ENCODE peak calls at places on chromosome 9, in ten cellular contexts. One of them, this sample, is unnamed.

GRCh38 chr9:76180541-76180940 is 213.7 kb downstream of the RFK start:
- DNase-seq in CD4-positive, alpha-beta T cell: no peak
- DNase-seq in natural killer cell: no peak
- DNase-seq in astrocyte of the spinal cord: peak; percentile 71
- DNase-seq in GM13976: no peak
- DNase-seq in progenitor cell of endocrine pancreas: no peak
- DNase-seq in endothelial cell: no peak
- DNase-seq in heart right ventricle: no peak
- DNase-seq in neural crest cell: no peak
- DNase-seq in ovary: no peak
- DNase-seq in this sample: no peak

GRCh38 chr9:122134822-122135528 is 24.6 kb downstream of the NDUFA8 start:
- DNase-seq in heart right ventricle: no peak
- DNase-seq in CD4-positive, alpha-beta T cell: no peak
- DNase-seq in ovary: no peak
- DNase-seq in progenitor cell of endocrine pancreas: no peak
- DNase-seq in neural crest cell: no peak
- DNase-seq in astrocyte of the spinal cord: peak; percentile 7
- DNase-seq in natural killer cell: no peak
- DNase-seq in GM13976: no peak
- DNase-seq in endothelial cell: no peak
- DNase-seq in this sample: no peak

GRCh38 chr9:85523202-85523601 is 218.6 kb downstream of the AGTPBP1 start:
- DNase-seq in endothelial cell: no peak
- DNase-seq in heart right ventricle: no peak
- DNase-seq in natural killer cell: no peak
- DNase-seq in ovary: no peak
- DNase-seq in astrocyte of the spinal cord: no peak
- DNase-seq in GM13976: no peak
- DNase-seq in neural crest cell: no peak
- DNase-seq in CD4-positive, alpha-beta T cell: no peak
- DNase-seq in progenitor cell of endocrine pancreas: no peak
- DNase-seq in this sample: no peak

GRCh38 chr9:134551657-134552348 is 89.8 kb upstream of the COL5A1 start:
- DNase-seq in neural crest cell: no peak
- DNase-seq in CD4-positive, alpha-beta T cell: no peak
- DNase-seq in heart right ventricle: no peak
- DNase-seq in GM13976: no peak
- DNase-seq in natural killer cell: no peak
- DNase-seq in endothelial cell: no peak
- DNase-seq in astrocyte of the spinal cord: peak; percentile 97
- DNase-seq in ovary: no peak
- DNase-seq in progenitor cell of endocrine pancreas: no peak
- DNase-seq in this sample: no peak

GRCh38 chr9:84597131-84597530 is 72.4 kb upstream of the NTRK2 start:
- DNase-seq in neural crest cell: no peak
- DNase-seq in endothelial cell: no peak
- DNase-seq in progenitor cell of endocrine pancreas: no peak
- DNase-seq in CD4-positive, alpha-beta T cell: no peak
- DNase-seq in astrocyte of the spinal cord: no peak
- DNase-seq in natural killer cell: no peak
- DNase-seq in ovary: no peak
- DNase-seq in heart right ventricle: no peak
- DNase-seq in GM13976: peak; percentile 35
- DNase-seq in this sample: no peak

GRCh38 chr9:31140316-31140715 is 1244.1 kb upstream of the ACO1 start:
- DNase-seq in progenitor cell of endocrine pancreas: no peak
- DNase-seq in CD4-positive, alpha-beta T cell: no peak
- DNase-seq in natural killer cell: no peak
- DNase-seq in neural crest cell: no peak
- DNase-seq in heart right ventricle: no peak
- DNase-seq in ovary: no peak
- DNase-seq in GM13976: no peak
- DNase-seq in astrocyte of the spinal cord: peak; percentile 70
- DNase-seq in endothelial cell: no peak
- DNase-seq in this sample: no peak

GRCh38 chr9:36250079-36250478 is 8.2 kb downstream of the GNE start:
- DNase-seq in natural killer cell: no peak
- DNase-seq in ovary: no peak
- DNase-seq in astrocyte of the spinal cord: no peak
- DNase-seq in endothelial cell: no peak
- DNase-seq in heart right ventricle: no peak
- DNase-seq in GM13976: no peak
- DNase-seq in CD4-positive, alpha-beta T cell: no peak
- DNase-seq in neural crest cell: no peak
- DNase-seq in progenitor cell of endocrine pancreas: no peak
- DNase-seq in this sample: no peak

GRCh38 chr9:133125706-133126696 is 5.0 kb upstream of the RALGDS start:
- DNase-seq in astrocyte of the spinal cord: peak; percentile 67
- DNase-seq in natural killer cell: no peak
- DNase-seq in heart right ventricle: peak; percentile 47
- DNase-seq in CD4-positive, alpha-beta T cell: no peak
- DNase-seq in GM13976: peak; percentile 84
- DNase-seq in endothelial cell: no peak
- DNase-seq in ovary: peak; percentile 60
- DNase-seq in neural crest cell: no peak
- DNase-seq in progenitor cell of endocrine pancreas: no peak
- DNase-seq in this sample: no peak

GRCh38 chr9:95494022-95494415 is 22.8 kb downstream of the PTCH1 start:
- DNase-seq in ovary: no peak
- DNase-seq in endothelial cell: no peak
- DNase-seq in astrocyte of the spinal cord: no peak
- DNase-seq in progenitor cell of endocrine pancreas: no peak
- DNase-seq in CD4-positive, alpha-beta T cell: no peak
- DNase-seq in GM13976: no peak
- DNase-seq in natural killer cell: no peak
- DNase-seq in heart right ventricle: no peak
- DNase-seq in neural crest cell: no peak
- DNase-seq in this sample: no peak

GRCh38 chr9:134395727-134396257 is 69.5 kb downstream of the RXRA start:
- DNase-seq in astrocyte of the spinal cord: no peak
- DNase-seq in endothelial cell: no peak
- DNase-seq in ovary: no peak
- DNase-seq in heart right ventricle: no peak
- DNase-seq in natural killer cell: no peak
- DNase-seq in progenitor cell of endocrine pancreas: no peak
- DNase-seq in neural crest cell: no peak
- DNase-seq in CD4-positive, alpha-beta T cell: no peak
- DNase-seq in GM13976: no peak
- DNase-seq in this sample: no peak

GRCh38 chr9:126317513-126317912 is 9.1 kb upstream of the MVB12B start:
- DNase-seq in GM13976: no peak
- DNase-seq in heart right ventricle: no peak
- DNase-seq in ovary: no peak
- DNase-seq in natural killer cell: no peak
- DNase-seq in neural crest cell: no peak
- DNase-seq in CD4-positive, alpha-beta T cell: peak; percentile 11
- DNase-seq in endothelial cell: no peak
- DNase-seq in astrocyte of the spinal cord: no peak
- DNase-seq in progenitor cell of endocrine pancreas: no peak
- DNase-seq in this sample: no peak

GRCh38 chr9:93300585-93301081 is 116.7 kb downstream of the WNK2 start:
- DNase-seq in CD4-positive, alpha-beta T cell: no peak
- DNase-seq in GM13976: no peak
- DNase-seq in endothelial cell: no peak
- DNase-seq in progenitor cell of endocrine pancreas: no peak
- DNase-seq in astrocyte of the spinal cord: no peak
- DNase-seq in natural killer cell: no peak
- DNase-seq in heart right ventricle: no peak
- DNase-seq in neural crest cell: no peak
- DNase-seq in ovary: no peak
- DNase-seq in this sample: no peak

GRCh38 chr9:115292584-115293271 is 174.8 kb upstream of the TNC start:
- DNase-seq in endothelial cell: no peak
- DNase-seq in astrocyte of the spinal cord: no peak
- DNase-seq in CD4-positive, alpha-beta T cell: no peak
- DNase-seq in neural crest cell: peak; percentile 5
- DNase-seq in ovary: no peak
- DNase-seq in heart right ventricle: no peak
- DNase-seq in GM13976: peak; percentile 14
- DNase-seq in natural killer cell: no peak
- DNase-seq in progenitor cell of endocrine pancreas: no peak
- DNase-seq in this sample: no peak

GRCh38 chr9:94139672-94140417 is 55.6 kb downstream of the PTPDC1 start:
- DNase-seq in CD4-positive, alpha-beta T cell: no peak
- DNase-seq in heart right ventricle: peak; percentile 84
- DNase-seq in ovary: peak; percentile 92
- DNase-seq in endothelial cell: no peak
- DNase-seq in astrocyte of the spinal cord: peak; percentile 99
- DNase-seq in natural killer cell: no peak
- DNase-seq in GM13976: no peak
- DNase-seq in progenitor cell of endocrine pancreas: no peak
- DNase-seq in neural crest cell: no peak
- DNase-seq in this sample: no peak

GRCh38 chr9:115013998-115014397 is 83.6 kb upstream of the TNFSF8 start:
- DNase-seq in astrocyte of the spinal cord: peak; percentile 78
- DNase-seq in ovary: peak; percentile 52
- DNase-seq in CD4-positive, alpha-beta T cell: peak; percentile 76
- DNase-seq in heart right ventricle: peak; percentile 55
- DNase-seq in progenitor cell of endocrine pancreas: peak; percentile 50
- DNase-seq in endothelial cell: peak; percentile 74
- DNase-seq in neural crest cell: peak; percentile 66
- DNase-seq in GM13976: peak; percentile 66
- DNase-seq in natural killer cell: peak; percentile 56
- DNase-seq in this sample: peak; percentile 46

GRCh38 chr9:101691657-101692056 is 46.8 kb downstream of the GRIN3A start:
- DNase-seq in heart right ventricle: no peak
- DNase-seq in GM13976: no peak
- DNase-seq in progenitor cell of endocrine pancreas: no peak
- DNase-seq in natural killer cell: no peak
- DNase-seq in neural crest cell: no peak
- DNase-seq in CD4-positive, alpha-beta T cell: no peak
- DNase-seq in endothelial cell: no peak
- DNase-seq in ovary: no peak
- DNase-seq in astrocyte of the spinal cord: no peak
- DNase-seq in this sample: no peak

GRCh38 chr9:82975176-82975575 is 87.8 kb downstream of the RASEF start:
- DNase-seq in natural killer cell: no peak
- DNase-seq in heart right ventricle: no peak
- DNase-seq in astrocyte of the spinal cord: no peak
- DNase-seq in progenitor cell of endocrine pancreas: no peak
- DNase-seq in CD4-positive, alpha-beta T cell: no peak
- DNase-seq in endothelial cell: no peak
- DNase-seq in ovary: no peak
- DNase-seq in neural crest cell: no peak
- DNase-seq in GM13976: no peak
- DNase-seq in this sample: no peak

GRCh38 chr9:82972446-82972845 is 90.5 kb downstream of the RASEF start:
- DNase-seq in CD4-positive, alpha-beta T cell: no peak
- DNase-seq in progenitor cell of endocrine pancreas: no peak
- DNase-seq in heart right ventricle: no peak
- DNase-seq in ovary: no peak
- DNase-seq in natural killer cell: no peak
- DNase-seq in neural crest cell: no peak
- DNase-seq in GM13976: no peak
- DNase-seq in astrocyte of the spinal cord: no peak
- DNase-seq in endothelial cell: no peak
- DNase-seq in this sample: no peak

GRCh38 chr9:82970359-82970758 is 92.6 kb downstream of the RASEF start:
- DNase-seq in GM13976: no peak
- DNase-seq in natural killer cell: no peak
- DNase-seq in heart right ventricle: no peak
- DNase-seq in progenitor cell of endocrine pancreas: no peak
- DNase-seq in neural crest cell: no peak
- DNase-seq in astrocyte of the spinal cord: no peak
- DNase-seq in ovary: no peak
- DNase-seq in CD4-positive, alpha-beta T cell: no peak
- DNase-seq in endothelial cell: no peak
- DNase-seq in this sample: no peak
- TF ChIP-seq CTCF in GM13976: no peak
- TF ChIP-seq CTCF in natural killer cell: no peak
- TF ChIP-seq CTCF in heart right ventricle: no peak
- TF ChIP-seq CTCF in progenitor cell of endocrine pancreas: no peak
- TF ChIP-seq CTCF in neural crest cell: no peak
- TF ChIP-seq CTCF in astrocyte of the spinal cord: no peak
- TF ChIP-seq CTCF in ovary: no peak
- TF ChIP-seq CTCF in CD4-positive, alpha-beta T cell: no peak
- TF ChIP-seq CTCF in endothelial cell: no peak
- TF ChIP-seq CTCF in this sample: no peak

GRCh38 chr9:97895695-97896332 is 26.5 kb downstream of the TRMO start:
- DNase-seq in CD4-positive, alpha-beta T cell: no peak
- DNase-seq in progenitor cell of endocrine pancreas: no peak
- DNase-seq in ovary: no peak
- DNase-seq in GM13976: no peak
- DNase-seq in natural killer cell: no peak
- DNase-seq in endothelial cell: peak; percentile 37
- DNase-seq in neural crest cell: no peak
- DNase-seq in heart right ventricle: no peak
- DNase-seq in astrocyte of the spinal cord: no peak
- DNase-seq in this sample: no peak
- TF ChIP-seq CTCF in CD4-positive, alpha-beta T cell: peak; percentile 21
- TF ChIP-seq CTCF in progenitor cell of endocrine pancreas: no peak
- TF ChIP-seq CTCF in ovary: no peak
- TF ChIP-seq CTCF in GM13976: no peak
- TF ChIP-seq CTCF in natural killer cell: no peak
- TF ChIP-seq CTCF in endothelial cell: peak; percentile 26
- TF ChIP-seq CTCF in neural crest cell: no peak
- TF ChIP-seq CTCF in heart right ventricle: no peak
- TF ChIP-seq CTCF in astrocyte of the spinal cord: peak; percentile 10
- TF ChIP-seq CTCF in this sample: no peak

GRCh38 chr9:68416891-68417570 is 60.6 kb downstream of the PGM5 start:
- DNase-seq in progenitor cell of endocrine pancreas: no peak
- DNase-seq in CD4-positive, alpha-beta T cell: no peak
- DNase-seq in endothelial cell: no peak
- DNase-seq in heart right ventricle: no peak
- DNase-seq in GM13976: peak; percentile 27
- DNase-seq in ovary: no peak
- DNase-seq in natural killer cell: no peak
- DNase-seq in astrocyte of the spinal cord: no peak
- DNase-seq in neural crest cell: no peak
- DNase-seq in this sample: no peak
- TF ChIP-seq CTCF in progenitor cell of endocrine pancreas: no peak
- TF ChIP-seq CTCF in CD4-positive, alpha-beta T cell: no peak
- TF ChIP-seq CTCF in endothelial cell: peak; percentile 12
- TF ChIP-seq CTCF in heart right ventricle: no peak
- TF ChIP-seq CTCF in GM13976: no peak
- TF ChIP-seq CTCF in ovary: no peak
- TF ChIP-seq CTCF in natural killer cell: peak; percentile 18
- TF ChIP-seq CTCF in astrocyte of the spinal cord: no peak
- TF ChIP-seq CTCF in neural crest cell: peak; percentile 21
- TF ChIP-seq CTCF in this sample: no peak

DNA sequence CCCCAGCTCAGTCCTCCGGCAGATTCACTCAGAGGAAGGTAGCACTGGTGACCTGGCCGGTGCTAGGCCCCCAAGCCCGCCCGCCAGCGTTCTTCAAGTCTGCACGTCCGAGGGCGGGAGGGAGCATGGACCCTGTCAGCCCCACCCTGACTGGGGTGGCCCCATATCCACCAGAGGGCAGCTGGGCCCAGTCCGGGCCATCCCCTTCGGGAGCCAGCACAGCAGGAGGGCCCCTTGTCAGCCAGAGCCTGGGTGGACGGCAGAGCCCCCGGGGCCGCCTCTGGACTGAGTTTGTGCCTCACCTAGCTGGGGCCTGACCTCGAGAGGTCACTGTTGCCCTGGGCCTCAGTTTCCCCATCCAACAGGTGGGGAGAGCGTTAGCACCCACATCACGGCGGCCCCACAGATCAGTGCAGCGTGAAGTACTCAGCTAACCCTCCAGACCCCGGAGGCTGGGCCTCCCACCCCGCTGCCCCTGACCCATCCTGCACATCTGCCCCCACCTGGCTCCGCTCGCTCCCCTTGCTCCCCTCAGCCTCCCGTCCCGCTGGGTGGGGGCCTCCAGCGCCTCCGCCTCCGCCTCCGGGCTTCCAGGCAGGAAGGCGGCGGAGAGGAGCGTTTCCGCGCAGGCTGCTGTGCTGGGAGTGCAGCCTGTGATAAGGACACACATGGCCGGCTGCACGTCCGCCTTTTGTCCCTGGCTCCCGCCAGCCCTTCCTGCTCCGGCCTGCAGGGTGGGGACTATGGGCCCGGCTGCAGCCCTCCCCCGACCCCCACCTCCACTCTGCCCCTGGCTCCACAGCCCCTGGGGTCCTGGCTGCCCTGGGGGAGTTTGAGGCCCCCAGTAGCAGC is 16.6 kb upstream of the EGFL7 start:
- DNase-seq in natural killer cell: no peak
- DNase-seq in progenitor cell of endocrine pancreas: no peak
- DNase-seq in ovary: no peak
- DNase-seq in neural crest cell: no peak
- DNase-seq in GM13976: no peak
- DNase-seq in heart right ventricle: peak; percentile 86
- DNase-seq in CD4-positive, alpha-beta T cell: no peak
- DNase-seq in endothelial cell: peak; percentile 92
- DNase-seq in astrocyte of the spinal cord: no peak
- DNase-seq in this sample: peak; percentile 26
- TF ChIP-seq CTCF in natural killer cell: no peak
- TF ChIP-seq CTCF in progenitor cell of endocrine pancreas: no peak
- TF ChIP-seq CTCF in ovary: no peak
- TF ChIP-seq CTCF in neural crest cell: no peak
- TF ChIP-seq CTCF in GM13976: no peak
- TF ChIP-seq CTCF in heart right ventricle: peak; percentile 45
- TF ChIP-seq CTCF in CD4-positive, alpha-beta T cell: no peak
- TF ChIP-seq CTCF in endothelial cell: no peak
- TF ChIP-seq CTCF in astrocyte of the spinal cord: no peak
- TF ChIP-seq CTCF in this sample: no peak